ENCODE peak calls at places on chromosome 16, in five cellular contexts. L, Q, E, Y and S are unnamed samples.

GRCh38 chr16:30049871-30050270 is 15.7 kb upstream of the ALDOA start:
- DNase-seq in L (no peak), Y (no peak), E (no peak), Q (no peak), S (no peak)

GRCh38 chr16:82203198-82203597 is 33.2 kb upstream of the MPHOSPH6 start:
- DNase-seq in E (no peak), L (no peak), Q (no peak), Y (no peak), S (no peak)

GRCh38 chr16:24789881-24790280 is 55.9 kb upstream of the SLC5A11 start:
- DNase-seq in Y (no peak), E (no peak), Q (no peak), L (no peak), S (no peak)

GRCh38 chr16:86387461-86388440 is 122.6 kb upstream of the FOXF1 start:
- DNase-seq in L (peak; percentile 63), Y (no peak), Q (no peak), E (no peak), S (no peak)

GRCh38 chr16:19410435-19411153 is 7.1 kb upstream of the TMC5 start:
- DNase-seq in Q (peak; percentile 89), L (no peak), Y (no peak), E (no peak), S (no peak)

GRCh38 chr16:88329726-88330700 is 52.7 kb upstream of the ZNF469 start:
- DNase-seq in E (no peak), Q (no peak), Y (no peak), L (no peak), S (no peak)

GRCh38 chr16:49856741-49857330 is 924 bp upstream of the ZNF423 start:
- DNase-seq in L (peak; percentile 35), E (no peak), Q (peak; percentile 86), Y (peak; percentile 81), S (peak; percentile 87)

GRCh38 chr16:87000007-87000406 is 317.2 kb downstream of the C16orf95 start:
- DNase-seq in E (no peak), L (no peak), Q (no peak), Y (no peak), S (no peak)

GRCh38 chr16:30747331-30747730 is 894 bp upstream of the PHKG2 start:
- DNase-seq in L (no peak), Y (no peak), Q (no peak), E (no peak), S (no peak)

GRCh38 chr16:74726736-74727135 is 26.1 kb upstream of the MLKL start:
- DNase-seq in Y (no peak), Q (no peak), E (no peak), L (no peak), S (no peak)

GRCh38 chr16:73054732-73055481 is 7.0 kb upstream of the ZFHX3 start:
- DNase-seq in E (no peak), L (no peak), Y (no peak), Q (no peak), S (no peak)

GRCh38 chr16:85367485-85367884 is 245.6 kb upstream of the GSE1 start:
- DNase-seq in Y (no peak), E (no peak), L (no peak), Q (no peak), S (no peak)

GRCh38 chr16:68760671-68761275 is 23.7 kb downstream of the CDH1 start:
- DNase-seq in Q (no peak), E (peak; percentile 87), Y (no peak), L (no peak), S (no peak)

GRCh38 chr16:745739-746138 is 4.9 kb upstream of the CIAO3 start:
- DNase-seq in Y (no peak), E (no peak), L (no peak), Q (peak; percentile 73), S (no peak)

GRCh38 chr16:87457051-87457611 is 35.7 kb downstream of the ZCCHC14 start:
- DNase-seq in L (no peak), Q (peak; percentile 3), Y (no peak), E (peak; percentile 7), S (no peak)

GRCh38 chr16:72783716-72784320 is 264.1 kb downstream of the ZFHX3 start:
- DNase-seq in Y (no peak), L (no peak), E (no peak), Q (no peak), S (no peak)

GRCh38 chr16:79299154-79299799 is 301.3 kb downstream of the MAF start:
- DNase-seq in Q (no peak), L (no peak), E (no peak), Y (no peak), S (no peak)

GRCh38 chr16:17354121-17354750 is 116.5 kb downstream of the XYLT1 start:
- DNase-seq in Q (no peak), E (no peak), L (no peak), Y (no peak), S (no peak)

GRCh38 chr16:3029499-3030127 is 5.8 kb downstream of the THOC6 start:
- DNase-seq in E (no peak), Q (no peak), Y (no peak), L (no peak), S (no peak)

GRCh38 chr16:50025544-50025931 is 513 bp downstream of the CNEP1R1 start:
- DNase-seq in Y (no peak), E (no peak), L (no peak), Q (no peak), S (no peak)

DNA sequence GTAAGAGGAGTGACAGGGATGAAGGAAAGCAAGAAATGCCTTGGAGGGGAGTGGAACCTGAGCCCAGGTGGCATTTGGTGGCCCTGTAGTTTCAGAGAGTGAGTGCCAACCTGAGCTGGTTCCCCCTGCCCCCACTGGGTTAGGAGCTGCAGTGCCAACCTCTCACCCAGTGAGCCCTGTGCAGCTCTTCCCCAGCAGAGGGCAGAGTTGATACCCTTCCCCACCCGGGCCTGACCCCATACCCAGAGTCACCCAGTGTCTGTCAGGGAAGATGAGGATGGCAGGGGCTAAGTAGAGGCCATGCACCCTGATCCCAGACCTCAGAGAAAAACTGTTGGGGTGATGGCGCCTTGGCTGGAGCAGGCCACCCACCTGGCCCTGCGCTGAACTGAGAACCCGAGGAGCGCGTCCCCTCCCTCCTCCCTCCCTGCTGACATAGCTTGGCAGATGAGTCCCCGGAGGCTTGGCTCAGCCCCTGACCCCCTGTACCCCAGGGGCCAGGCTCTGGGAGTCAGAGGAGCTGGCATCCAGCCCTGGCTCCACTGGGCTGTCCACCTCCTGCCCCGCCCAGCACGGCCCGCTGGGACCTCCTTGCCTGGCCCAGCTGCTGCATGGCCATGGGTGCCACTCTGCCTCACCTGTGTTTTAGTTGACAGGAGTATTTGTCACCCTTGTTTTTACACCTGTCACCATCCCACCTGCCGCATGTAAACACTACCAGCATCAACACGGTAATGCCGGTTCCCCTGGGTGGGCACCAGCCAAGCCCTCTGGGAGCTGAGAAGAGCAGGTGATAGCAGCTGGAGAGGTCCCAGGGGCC is 113.9 kb downstream of the AMFR start:
- DNase-seq in Y (no peak), L (no peak), Q (no peak), E (no peak), S (no peak)
- TF ChIP-seq CTCF in Y (peak; percentile 35), L (peak; percentile 57), Q (peak; percentile 5), E (no peak), S (no peak)

GRCh38 chr16:20866161-20866772 is 33.9 kb downstream of the DCUN1D3 start:
- DNase-seq in E (peak; percentile 89), Q (no peak), L (peak; percentile 78), Y (no peak), S (peak; percentile 82)

GRCh38 chr16:20866792-20867191 is 33.4 kb downstream of the DCUN1D3 start:
- DNase-seq in E (no peak), Y (no peak), Q (no peak), L (no peak), S (no peak)

GRCh38 chr16:20865420-20866126 is 34.6 kb downstream of the DCUN1D3 start:
- DNase-seq in Y (no peak), Q (no peak), L (peak; percentile 51), E (no peak), S (no peak)

GRCh38 chr16:20859699-20860098 is 40.5 kb downstream of the DCUN1D3 start:
- DNase-seq in Q (no peak), L (no peak), Y (peak; percentile 19), E (no peak), S (no peak)

GRCh38 chr16:20862162-20862960 is 37.8 kb downstream of the DCUN1D3 start:
- DNase-seq in Q (no peak), Y (no peak), E (no peak), L (no peak), S (no peak)
- H3K27ac ChIP-seq in Q (no peak overlapping the region), Y (peak overlapping the region; percentile 85), E (no peak overlapping the region), L (no peak overlapping the region), S (no peak overlapping the region)

GRCh38 chr16:11719171-11719570 is 23.5 kb downstream of the TXNDC11 start:
- DNase-seq in Y (no peak), Q (no peak), E (no peak), L (no peak), S (no peak)

GRCh38 chr16:11716330-11716729 is 26.3 kb downstream of the TXNDC11 start:
- DNase-seq in Q (no peak), E (no peak), Y (no peak), L (no peak), S (no peak)

GRCh38 chr16:11721781-11722467 is 20.7 kb downstream of the TXNDC11 start:
- DNase-seq in Q (no peak), L (no peak), E (no peak), Y (no peak), S (no peak)

GRCh38 chr16:11715246-11715947 is 27.3 kb downstream of the TXNDC11 start:
- DNase-seq in Y (no peak), E (no peak), L (no peak), Q (no peak), S (no peak)

DNA sequence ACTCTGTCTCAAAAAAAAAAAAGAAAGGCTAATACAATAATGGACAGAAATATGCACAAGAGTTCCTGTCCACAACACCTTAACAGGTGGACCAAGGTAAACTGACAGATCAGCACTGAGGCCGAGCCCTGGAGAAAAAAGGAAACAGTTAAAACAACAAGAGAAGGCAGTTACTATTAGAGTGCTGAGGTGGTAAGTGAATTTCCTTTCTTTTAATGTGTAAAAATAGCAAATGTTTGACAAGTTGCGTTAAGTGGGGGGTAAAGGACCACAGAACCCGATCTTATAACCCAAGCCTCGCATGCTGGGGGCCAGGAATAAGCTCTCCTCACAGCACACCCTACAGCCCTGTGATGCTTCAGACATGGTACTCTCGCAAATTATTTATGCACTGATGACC is 24.8 kb downstream of the TXNDC11 start:
- DNase-seq in Q (no peak), L (no peak), E (no peak), Y (no peak), S (no peak)
- TF ChIP-seq CTCF in Q (no peak), L (no peak), E (no peak), Y (no peak), S (no peak)

GRCh38 chr16:4981473-4981872 is 23.3 kb downstream of the SEC14L5 start:
- DNase-seq in E (no peak), L (no peak), Q (no peak), Y (no peak), S (no peak)
- H3K27ac ChIP-seq in E (no peak overlapping the region), L (no peak overlapping the region), Q (no peak overlapping the region), Y (peak overlapping the region; percentile 91), S (no peak overlapping the region)